ENCODE peak calls at places on chromosomes 3 and 15, in ten cellular contexts. R, V, J, U, T, Z, I, L, S and H are unnamed samples.

GRCh38 chr15:84104853-84105252 is 130.7 kb upstream of the GOLGA6L4 start:
- DNase-seq in R (no peak), V (no peak), J (no peak), U (no peak), T (no peak), Z (no peak), I (no peak), L (no peak), S (no peak), H (no peak)

GRCh38 chr3:13189639-13190375 is 116.6 kb upstream of the IQSEC1 start:
- DNase-seq in R (no peak), V (no peak), J (no peak), U (peak), T (peak), Z (no peak), I (no peak), L (peak), S (no peak), H (no peak)

GRCh38 chr3:69764861-69765260 is 25.6 kb downstream of the MITF start:
- DNase-seq in R (no peak), V (no peak), J (no peak), U (no peak), T (no peak), Z (no peak), I (no peak), L (no peak), S (no peak), H (no peak)

GRCh38 chr3:71523628-71524027 is 59.9 kb downstream of the FOXP1 start:
- DNase-seq in R (no peak), V (no peak), J (no peak), U (no peak), T (no peak), Z (no peak), I (no peak), L (no peak), S (no peak), H (no peak)

GRCh38 chr15:42344763-42345162 is 14.5 kb upstream of the CAPN3 start:
- DNase-seq in R (no peak), V (no peak), J (no peak), U (peak), T (no peak), Z (no peak), I (no peak), L (no peak), S (no peak), H (peak)

GRCh38 chr3:104537323-104537722 is 829.4 kb upstream of the ALCAM start:
- DNase-seq in R (no peak), V (no peak), J (no peak), U (no peak), T (no peak), Z (no peak), I (no peak), L (no peak), S (no peak), H (no peak)

GRCh38 chr15:78155355-78155939 is 6.3 kb downstream of the IDH3A start:
- DNase-seq in R (no peak), V (no peak), J (no peak), U (no peak), T (no peak), Z (no peak), I (no peak), L (no peak), S (no peak), H (peak)

GRCh38 chr3:128309026-128309425 is 155.7 kb downstream of the EEFSEC start:
- DNase-seq in R (no peak), V (no peak), J (no peak), U (no peak), T (no peak), Z (no peak), I (no peak), L (no peak), S (no peak), H (no peak)

GRCh38 chr15:90959894-90960293 is 5.2 kb downstream of the RCCD1 start:
- DNase-seq in R (no peak), V (no peak), J (no peak), U (peak), T (no peak), Z (no peak), I (no peak), L (no peak), S (no peak), H (peak)

GRCh38 chr15:88788816-88789215 is 14.4 kb upstream of the ACAN start:
- DNase-seq in R (no peak), V (no peak), J (no peak), U (no peak), T (no peak), Z (no peak), I (no peak), L (no peak), S (no peak), H (peak)

GRCh38 chr3:194512895-194513601 is 26.2 kb upstream of the ATP13A3 start:
- DNase-seq in R (no peak), V (no peak), J (no peak), U (no peak), T (peak), Z (no peak), I (no peak), L (no peak), S (no peak), H (no peak)

GRCh38 chr3:193832833-193833413 is 239.9 kb downstream of the OPA1 start:
- DNase-seq in R (no peak), V (no peak), J (no peak), U (no peak), T (no peak), Z (no peak), I (no peak), L (no peak), S (no peak), H (no peak)

GRCh38 chr15:62483817-62484216 is 318.7 kb upstream of the C2CD4B start:
- DNase-seq in R (no peak), V (no peak), J (no peak), U (peak), T (no peak), Z (no peak), I (no peak), L (no peak), S (no peak), H (peak)

GRCh38 chr15:45378913-45379262 is 544 bp upstream of the GATM start:
- DNase-seq in R (no peak), V (no peak), J (no peak), U (no peak), T (no peak), Z (peak), I (no peak), L (no peak), S (no peak), H (no peak)

GRCh38 chr3:14077310-14077709 is 47.4 kb downstream of the CHCHD4 start:
- DNase-seq in R (no peak), V (no peak), J (no peak), U (no peak), T (no peak), Z (no peak), I (no peak), L (no peak), S (no peak), H (no peak)

GRCh38 chr3:115772951-115773350 is 149.6 kb downstream of the GAP43 start:
- DNase-seq in R (no peak), V (no peak), J (no peak), U (no peak), T (no peak), Z (no peak), I (no peak), L (no peak), S (no peak), H (no peak)

GRCh38 chr3:146077181-146077580 is 83.8 kb downstream of the PLOD2 start:
- DNase-seq in R (no peak), V (no peak), J (no peak), U (no peak), T (no peak), Z (no peak), I (no peak), L (no peak), S (no peak), H (no peak)

GRCh38 chr15:64950888-64951287 is 38.8 kb downstream of the SPG21 start:
- DNase-seq in R (no peak), V (no peak), J (no peak), U (no peak), T (no peak), Z (no peak), I (no peak), L (no peak), S (no peak), H (no peak)

GRCh38 chr15:28975766-28976179 is 90.0 kb downstream of the APBA2 start:
- DNase-seq in R (peak), V (peak), J (peak), U (peak), T (peak), Z (no peak), I (peak), L (peak), S (no peak), H (peak)

GRCh38 chr3:138296639-138297038 is 33.0 kb downstream of the NME9 start:
- DNase-seq in R (peak), V (no peak), J (no peak), U (no peak), T (no peak), Z (no peak), I (no peak), L (no peak), S (no peak), H (no peak)

GRCh38 chr3:165532851-165533250 is 304.4 kb downstream of the BCHE start:
- DNase-seq in R (no peak), V (no peak), J (no peak), U (no peak), T (no peak), Z (no peak), I (no peak), L (no peak), S (no peak), H (no peak)

GRCh38 chr3:189937302-189938255 is 183.1 kb downstream of the P3H2 start:
- DNase-seq in R (no peak), V (no peak), J (no peak), U (peak), T (no peak), Z (no peak), I (no peak), L (peak), S (no peak), H (peak)

GRCh38 chr3:8488877-8489865 is 12.5 kb upstream of the LMCD1 start:
- DNase-seq in R (no peak), V (no peak), J (no peak), U (no peak), T (peak), Z (no peak), I (no peak), L (no peak), S (no peak), H (peak)

GRCh38 chr3:147620906-147621305 is 211.7 kb downstream of the ZIC1 start:
- DNase-seq in R (no peak), V (no peak), J (no peak), U (peak), T (no peak), Z (no peak), I (no peak), L (no peak), S (no peak), H (no peak)

GRCh38 chr3:8516047-8516671 is 14.5 kb downstream of the LMCD1 start:
- DNase-seq in R (no peak), V (no peak), J (no peak), U (no peak), T (no peak), Z (no peak), I (no peak), L (no peak), S (no peak), H (no peak)

GRCh38 chr3:16280671-16281070 is 15.7 kb downstream of the OXNAD1 start:
- DNase-seq in R (no peak), V (no peak), J (no peak), U (peak), T (no peak), Z (no peak), I (no peak), L (no peak), S (no peak), H (peak)